ENCODE peak calls at places on chromosomes 7 and 10, in four cellular contexts. B is hepatocyte, Q is fibroblast of mammary gland, C is NB4. X is an unnamed sample.

GRCh38 chr10:19756919-19757318 is 59.3 kb upstream of the PLXDC2 start:
- DNase-seq in B (no peak), Q (peak; percentile 22), C (no peak), X (no peak)

GRCh38 chr7:27172388-27172774 is 1.7 kb downstream of the HOXA10 start:
- DNase-seq in B (no peak), Q (peak; percentile 45), C (peak; percentile 64), X (no peak)

GRCh38 chr10:95656291-95657164 is at the start of gene ALDH18A1:
- DNase-seq in B (peak; percentile 96), Q (peak; percentile 83), C (peak; percentile 93), X (peak; percentile 92)

GRCh38 chr7:83936056-83936703 is 258.4 kb downstream of the SEMA3A start:
- DNase-seq in B (peak; percentile 82), Q (peak; percentile 79), C (peak; percentile 76), X (peak; percentile 91)

GRCh38 chr7:69457912-69458491 is 140.3 kb upstream of the AUTS2 start:
- DNase-seq in B (peak; percentile 16), Q (no peak), C (no peak), X (no peak)

GRCh38 chr10:85657478-85658113 is 709.0 kb downstream of the GRID1 start:
- DNase-seq in B (no peak), Q (no peak), C (no peak), X (no peak)

GRCh38 chr10:116974442-116975005 is 30.5 kb downstream of the SHTN1 start:
- DNase-seq in B (no peak), Q (peak; percentile 89), C (peak; percentile 13), X (peak; percentile 86)

GRCh38 chr10:14476641-14477407 is 146.1 kb upstream of the FRMD4A start:
- DNase-seq in B (no peak), Q (peak; percentile 15), C (no peak), X (peak; percentile 26)

GRCh38 chr10:31873724-31874123 is 54.9 kb downstream of the ARHGAP12 start:
- DNase-seq in B (no peak), Q (no peak), C (no peak), X (no peak)

GRCh38 chr10:100208271-100208670 is 21.1 kb downstream of the CHUK start:
- DNase-seq in B (no peak), Q (no peak), C (no peak), X (no peak)

GRCh38 chr7:145643981-145644380 is 472.6 kb upstream of the CNTNAP2 start:
- DNase-seq in B (no peak), Q (peak; percentile 17), C (no peak), X (peak; percentile 12)

GRCh38 chr7:139382439-139382838 is 22.7 kb downstream of the LUC7L2 start:
- DNase-seq in B (no peak), Q (no peak), C (no peak), X (no peak)

GRCh38 chr10:84198206-84198915 is 4.0 kb downstream of the CDHR1 start:
- DNase-seq in B (no peak), Q (no peak), C (no peak), X (no peak)

GRCh38 chr10:84201682-84202081 is 7.3 kb downstream of the CDHR1 start:
- DNase-seq in B (no peak), Q (no peak), C (no peak), X (no peak)

GRCh38 chr10:84200537-84201243 is 6.4 kb downstream of the CDHR1 start:
- DNase-seq in B (no peak), Q (no peak), C (no peak), X (no peak)

GRCh38 chr10:84202349-84202748 is 8.0 kb downstream of the CDHR1 start:
- DNase-seq in B (no peak), Q (no peak), C (no peak), X (no peak)

DNA sequence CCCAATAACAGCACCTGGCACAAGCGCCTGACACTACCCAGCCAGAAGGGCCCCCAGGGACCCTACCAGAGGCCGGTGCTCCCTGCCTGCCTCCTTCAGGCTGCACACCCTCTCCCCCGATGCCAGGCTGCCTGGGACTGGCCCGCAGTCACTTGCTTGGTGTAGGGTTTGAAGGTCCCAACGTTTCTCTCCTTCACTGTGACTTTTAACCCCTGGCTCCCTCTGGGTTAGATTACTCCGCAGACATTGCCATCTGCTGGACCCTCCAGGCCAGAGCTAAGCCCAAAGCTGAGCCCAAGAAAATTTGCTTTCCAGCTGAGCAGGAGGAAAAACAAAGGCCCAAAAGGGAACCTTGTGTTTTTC is 6.9 kb downstream of the CDHR1 start:
- DNase-seq in B (no peak), Q (no peak), C (no peak), X (no peak)
- TF ChIP-seq CTCF in B (no peak), Q (no peak), C (peak; percentile 12), X (no peak)

DNA sequence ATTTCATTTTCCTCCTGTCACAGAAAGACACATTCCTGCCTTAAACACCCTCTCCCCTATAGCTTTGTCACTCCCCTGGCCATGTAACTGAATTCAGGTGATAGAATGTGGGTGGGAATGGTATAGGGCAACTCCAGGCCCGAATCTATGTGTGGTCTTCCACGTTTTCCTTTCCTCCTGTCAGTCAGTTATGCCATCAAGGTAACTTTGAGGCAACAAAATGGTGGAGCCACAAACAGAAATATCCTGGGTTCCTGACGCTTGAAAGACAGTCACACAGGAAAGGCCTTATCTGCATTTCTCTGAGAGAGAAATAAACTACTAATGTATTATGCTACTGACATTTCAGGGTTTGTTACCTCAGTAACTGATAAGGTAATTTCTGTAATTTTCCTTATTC is 326.8 kb downstream of the HPSE2 start:
- DNase-seq in B (no peak), Q (no peak), C (no peak), X (no peak)
- H3K4me3 ChIP-seq in B (no peak overlapping the region), Q (no peak overlapping the region), C (no peak overlapping the region), X (no peak overlapping the region)

GRCh38 chr7:66070222-66070621 is 5.4 kb upstream of the ASL start:
- DNase-seq in B (no peak), Q (peak; percentile 15), C (no peak), X (no peak)

GRCh38 chr7:66078067-66078466 is 2.4 kb downstream of the ASL start:
- DNase-seq in B (no peak), Q (no peak), C (no peak), X (no peak)

GRCh38 chr7:66076459-66077329 is 1.1 kb downstream of the ASL start:
- DNase-seq in B (peak; percentile 57), Q (no peak), C (peak; percentile 57), X (no peak)

GRCh38 chr7:66075590-66076458 is at the start of gene ASL:
- DNase-seq in B (peak; percentile 98), Q (peak; percentile 81), C (peak; percentile 96), X (peak; percentile 87)
- TF ChIP-seq CTCF in B (no peak), Q (no peak), C (no peak), X (peak; percentile 17)

GRCh38 chr10:35819736-35820135 is 177.6 kb upstream of the FZD8 start:
- DNase-seq in B (no peak), Q (no peak), C (no peak), X (no peak)
- H3K4me3 ChIP-seq in B (no peak overlapping the region), Q (no peak overlapping the region), C (no peak overlapping the region), X (no peak overlapping the region)

GRCh38 chr10:7622969-7623368 is 43.8 kb downstream of the ITIH5 start:
- DNase-seq in B (peak; percentile 19), Q (no peak), C (no peak), X (no peak)
- TF ChIP-seq CTCF in B (peak; percentile 34), Q (no peak), C (no peak), X (no peak)

GRCh38 chr7:116707289-116707688 is 35.3 kb downstream of the MET start:
- DNase-seq in B (no peak), Q (no peak), C (no peak), X (no peak)
- H3K4me3 ChIP-seq in B (no peak overlapping the region), Q (no peak overlapping the region), C (no peak overlapping the region), X (no peak overlapping the region)

X was measured in choroid plexus epithelial cell.